ENCODE peak calls at places on chromosomes 12 and 14, in seven cellular contexts. Z, I, F, Q, R, Y and L are unnamed samples. For H3K4me1, the result is how much of the 10 kb centered on the place peaks cover.

GRCh38 chr12:109277899-109278762 is 31.0 kb downstream of the FOXN4 start:
- DNase-seq in R (peak), Y (no peak), Z (no peak), Q (no peak), I (no peak), F (no peak), L (no peak)

GRCh38 chr12:97323154-97323553 is 139.4 kb upstream of the RMST start:
- DNase-seq in I (no peak), Q (no peak), R (no peak), F (no peak), Y (no peak), Z (no peak), L (no peak)

GRCh38 chr12:116336542-116337065 is 59.1 kb upstream of the MED13L start:
- DNase-seq in I (no peak), Q (no peak), Y (peak), F (no peak), Z (peak), R (peak), L (peak)

GRCh38 chr14:76687611-76688372 is 73.5 kb upstream of the VASH1 start:
- DNase-seq in Q (no peak), Y (no peak), F (no peak), Z (no peak), R (no peak), I (no peak), L (no peak)

GRCh38 chr12:50589650-50590435 is 85.1 kb downstream of the DIP2B start:
- DNase-seq in I (no peak), Q (no peak), Y (no peak), F (no peak), R (peak), Z (no peak), L (no peak)

GRCh38 chr14:34843011-34843554 is 32.1 kb downstream of the BAZ1A start:
- DNase-seq in Z (no peak), I (no peak), F (no peak), R (peak), Q (peak), Y (peak), L (no peak)

GRCh38 chr12:120849765-120850164 is 54.4 kb downstream of the SPPL3 start:
- DNase-seq in R (peak), F (no peak), Y (no peak), I (no peak), Z (no peak), Q (no peak), L (peak)

GRCh38 chr12:92547906-92548305 is 154.9 kb upstream of the PLEKHG7 start:
- DNase-seq in Q (no peak), R (peak), F (no peak), Z (no peak), I (no peak), Y (no peak), L (no peak)

GRCh38 chr14:90545966-90546751 is 149.3 kb downstream of the CALM1 start:
- DNase-seq in Z (peak), Y (no peak), F (no peak), Q (peak), R (no peak), I (no peak), L (peak)

GRCh38 chr12:53097207-53097563 is 282 bp upstream of the IGFBP6 start:
- DNase-seq in Y (no peak), I (no peak), F (no peak), R (peak), Q (peak), Z (no peak), L (no peak)

GRCh38 chr14:28773176-28773575 is 6.6 kb downstream of the FOXG1 start:
- DNase-seq in Q (no peak), I (no peak), Y (no peak), R (no peak), F (no peak), Z (no peak), L (no peak)

GRCh38 chr12:131113562-131113961 is 159.9 kb downstream of the ADGRD1 start:
- DNase-seq in I (no peak), Z (peak), F (no peak), Y (no peak), Q (peak), R (no peak), L (no peak)

GRCh38 chr12:69027411-69027811 is 94.4 kb upstream of the CPM start:
- DNase-seq in F (no peak), Q (no peak), R (peak), Y (no peak), I (no peak), Z (no peak), L (peak)

GRCh38 chr14:102016420-102017090 is 52.2 kb downstream of the DYNC1H1 start:
- DNase-seq in Z (no peak), Q (no peak), R (no peak), F (no peak), I (no peak), Y (no peak), L (no peak)

GRCh38 chr12:9925746-9926393 is 6.3 kb downstream of the CLEC2A start:
- DNase-seq in Z (no peak), Y (no peak), R (peak), I (peak), Q (peak), F (peak), L (peak)

GRCh38 chr14:94655169-94655710 is 43.0 kb downstream of the SERPINA3 start:
- DNase-seq in R (no peak), F (no peak), Z (no peak), Q (no peak), I (no peak), Y (no peak), L (no peak)

GRCh38 chr12:52228366-52228765 is 4.7 kb upstream of the KRT7 start:
- DNase-seq in Q (no peak), Z (no peak), F (no peak), R (no peak), I (no peak), Y (no peak), L (no peak)

GRCh38 chr14:35337074-35337556 is 44.9 kb downstream of the PSMA6 start:
- DNase-seq in F (no peak), Z (no peak), Y (no peak), I (no peak), R (no peak), Q (no peak), L (no peak)

GRCh38 chr14:89000007-89000942 is 175.8 kb downstream of the TTC8 start:
- DNase-seq in I (no peak), Y (no peak), Q (no peak), F (no peak), R (peak), Z (peak), L (peak)

GRCh38 chr12:34290191-34290995 is 268.1 kb downstream of the ALG10 start:
- DNase-seq in R (no peak), Q (no peak), I (no peak), Z (no peak), Y (no peak), F (no peak), L (no peak)

GRCh38 chr12:12376636-12377448 is 20.0 kb downstream of the BORCS5 start:
- DNase-seq in Q (peak), R (peak), Y (peak), I (peak), F (peak), Z (no peak), L (peak)

GRCh38 chr12:106078358-106079025 is 60.3 kb downstream of the NUAK1 start:
- DNase-seq in Q (no peak), R (peak), I (no peak), Y (no peak), F (no peak), Z (no peak), L (no peak)

GRCh38 chr14:95173518-95173917 is 16.2 kb upstream of the DICER1 start:
- DNase-seq in Q (no peak), F (no peak), Z (no peak), I (no peak), R (no peak), Y (no peak), L (no peak)

GRCh38 chr14:73472182-73473114 is 14.1 kb upstream of the NUMB start:
- DNase-seq in Z (no peak), F (peak), Y (peak), I (peak), Q (peak), R (peak), L (peak)

GRCh38 chr12:95129115-95129514 is 55.7 kb upstream of the NR2C1 start:
- DNase-seq in R (no peak), F (no peak), Z (no peak), I (no peak), Q (no peak), Y (no peak), L (no peak)

GRCh38 chr12:109551108-109551507 is 22.2 kb downstream of the MMAB start:
- DNase-seq in Z (no peak), I (no peak), R (no peak), Q (no peak), F (no peak), Y (no peak), L (no peak)

GRCh38 chr12:72277415-72277814 is 5.2 kb downstream of the TRHDE start:
- DNase-seq in F (no peak), Z (no peak), Q (no peak), Y (no peak), R (peak), I (no peak), L (no peak)

GRCh38 chr14:52602131-52602530 is 49.5 kb downstream of the GPR137C start:
- DNase-seq in Q (no peak), R (no peak), I (no peak), Y (no peak), Z (no peak), F (no peak), L (no peak)

GRCh38 chr14:38716871-38717270 is 386.2 kb downstream of the SEC23A start:
- DNase-seq in I (no peak), Q (peak), F (no peak), Z (no peak), Y (no peak), R (no peak), L (no peak)

GRCh38 chr14:81351205-81351604 is 48.9 kb downstream of the STON2 start:
- DNase-seq in Q (no peak), I (no peak), F (no peak), Y (no peak), R (no peak), Z (no peak), L (no peak)

GRCh38 chr12:49059063-49059384 is 1.6 kb downstream of the KMT2D start:
- DNase-seq in F (no peak), R (no peak), Q (peak), I (no peak), Y (no peak), Z (no peak), L (no peak)

GRCh38 chr12:100789146-100789545 is 5.4 kb upstream of the ANO4 start:
- DNase-seq in Y (no peak), I (no peak), F (no peak), Q (no peak), R (peak), Z (no peak), L (peak)

GRCh38 chr12:115312901-115313300 is 628.9 kb upstream of the TBX3 start:
- DNase-seq in Q (no peak), F (no peak), Y (no peak), R (peak), I (no peak), Z (no peak), L (no peak)

GRCh38 chr14:81632162-81632561 is 98.5 kb upstream of the SEL1L start:
- DNase-seq in F (no peak), Z (no peak), Y (no peak), Q (no peak), I (no peak), R (no peak), L (no peak)

GRCh38 chr12:51262758-51263177 is 7.4 kb downstream of the SMAGP start:
- DNase-seq in Z (peak), R (peak), Q (no peak), F (peak), Y (no peak), I (no peak), L (peak)

GRCh38 chr14:58367296-58367695 is 28.4 kb upstream of the TOMM20L start:
- DNase-seq in F (no peak), Y (no peak), Q (no peak), I (no peak), Z (no peak), R (no peak), L (no peak)

GRCh38 chr12:40622246-40622838 is 69.9 kb upstream of the CNTN1 start:
- DNase-seq in Q (peak), F (peak), I (peak), R (peak), Y (no peak), Z (peak), L (peak)

GRCh38 chr14:69316449-69317391 is 56.8 kb downstream of the GALNT16 start:
- DNase-seq in I (no peak), Y (no peak), Q (no peak), R (peak), Z (peak), F (no peak), L (no peak)
- H3K4me1 ChIP-seq in I (under half), Y (under half), Q (under half), R (under half), Z (under half), F (under half), L (under half)

GRCh38 chr14:100719976-100720520 is 6.6 kb upstream of the DLK1 start:
- DNase-seq in Z (no peak), Q (peak), R (no peak), Y (no peak), F (no peak), I (no peak), L (no peak)

GRCh38 chr14:100724061-100724460 is 2.6 kb upstream of the DLK1 start:
- DNase-seq in I (no peak), Q (no peak), F (no peak), Z (no peak), Y (no peak), R (no peak), L (no peak)

GRCh38 chr14:100721568-100721967 is 5.1 kb upstream of the DLK1 start:
- DNase-seq in Y (no peak), R (no peak), Q (no peak), Z (no peak), F (no peak), I (no peak), L (no peak)

GRCh38 chr14:100723135-100723883 is 3.4 kb upstream of the DLK1 start:
- DNase-seq in Y (no peak), F (no peak), Z (no peak), R (no peak), I (no peak), Q (no peak), L (no peak)

DNA sequence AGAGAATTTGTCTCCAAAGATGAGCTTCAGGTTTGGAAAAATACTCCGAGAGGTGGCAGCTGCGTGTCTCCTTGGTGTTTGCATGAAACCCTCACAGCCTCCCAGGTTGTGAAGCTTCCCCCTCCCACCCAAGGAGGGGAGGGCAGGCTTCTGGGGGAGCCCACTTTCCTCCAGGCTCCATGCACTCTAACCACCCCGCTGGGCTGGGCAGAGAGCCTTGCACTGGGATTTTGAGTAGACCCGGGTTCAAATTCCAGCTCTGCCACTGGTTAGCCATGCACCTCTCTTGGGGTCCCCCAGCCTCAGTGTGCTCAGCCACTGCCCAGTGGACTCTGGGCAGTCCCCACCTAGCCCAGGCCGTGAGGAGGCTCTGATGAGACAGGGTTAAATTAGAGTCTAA is 4.3 kb upstream of the DLK1 start:
- DNase-seq in Y (no peak), Q (no peak), F (no peak), I (no peak), Z (no peak), R (no peak), L (no peak)
- H3K4me1 ChIP-seq in Y (under half), Q (half or more), F (under half), I (half or more), Z (under half), R (under half), L (under half)

DNA sequence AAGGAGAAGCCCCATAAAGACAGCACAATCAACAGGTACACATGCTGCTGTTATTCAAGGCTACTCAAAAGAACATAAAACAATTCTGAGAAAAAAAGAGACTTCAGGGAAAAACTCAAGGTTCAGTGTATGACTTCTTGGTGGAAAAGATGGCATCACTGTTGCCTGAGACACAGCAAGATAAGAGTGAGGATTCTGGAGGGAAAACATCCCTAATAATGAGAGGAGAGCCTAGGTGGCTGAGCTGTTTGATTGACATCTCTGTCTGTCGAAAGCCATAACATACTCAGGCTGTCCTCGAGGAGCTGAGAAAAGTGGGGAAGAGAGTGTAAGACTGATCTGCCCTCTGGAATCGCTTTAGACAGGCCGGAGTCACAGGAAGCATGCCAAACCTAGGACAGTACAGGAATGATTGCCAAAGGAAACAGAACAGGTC is 193.4 kb upstream of the AMIGO2 start:
- DNase-seq in Q (no peak), I (no peak), Y (no peak), F (no peak), R (no peak), Z (no peak), L (no peak)
- H3K4me1 ChIP-seq in Q (under half), I (under half), Y (under half), F (half or more), R (under half), Z (under half), L (under half)

GRCh38 chr14:105204931-105205717 is 24.0 kb upstream of the NUDT14 start:
- DNase-seq in Z (no peak), F (no peak), Q (no peak), I (no peak), R (no peak), Y (no peak), L (no peak)

GRCh38 chr14:105203057-105203494 is 22.0 kb upstream of the NUDT14 start:
- DNase-seq in Q (peak), I (peak), R (peak), Z (peak), Y (no peak), F (peak), L (peak)

GRCh38 chr14:105205718-105206208 is 24.7 kb upstream of the NUDT14 start:
- DNase-seq in Z (peak), Y (no peak), F (no peak), Q (no peak), R (no peak), I (no peak), L (no peak)

GRCh38 chr14:105203701-105204100 is 22.6 kb upstream of the NUDT14 start:
- DNase-seq in F (no peak), R (no peak), I (no peak), Q (no peak), Y (no peak), Z (no peak), L (no peak)

DNA sequence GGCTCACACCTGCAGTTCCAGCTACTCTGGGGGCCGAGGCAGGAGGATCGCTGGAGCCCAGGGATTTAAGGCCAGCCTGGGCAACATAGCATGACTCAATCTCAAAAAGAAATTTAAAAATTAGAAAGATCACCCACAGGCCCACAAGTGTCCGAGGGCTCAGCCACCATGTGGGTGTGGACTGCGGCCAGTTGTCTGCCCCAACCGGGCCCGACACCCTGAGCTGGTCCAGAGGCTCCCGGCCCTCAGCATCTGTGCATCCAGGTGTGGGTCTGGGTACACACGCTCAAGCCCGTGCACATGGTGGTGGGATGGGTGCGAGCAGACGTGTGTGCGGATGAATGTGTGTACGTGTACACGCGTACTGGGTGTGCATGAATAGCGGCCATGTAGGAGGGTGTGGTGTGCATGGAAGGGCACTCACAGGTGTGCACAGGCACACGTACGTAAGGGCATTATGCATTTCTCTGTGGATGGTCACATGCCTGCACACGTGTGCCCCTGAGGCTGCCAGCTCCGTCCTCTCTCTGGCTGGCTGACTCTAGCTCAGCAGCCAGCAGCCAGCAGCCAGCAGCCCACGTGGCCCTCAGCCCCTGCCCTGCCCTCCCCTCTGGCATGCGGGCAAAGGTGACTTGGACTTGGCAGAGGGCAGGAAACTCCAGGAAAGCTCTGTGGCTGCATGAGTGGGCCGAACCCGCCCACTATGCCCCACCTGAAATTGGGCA is 23.3 kb upstream of the NUDT14 start:
- DNase-seq in R (no peak), Y (no peak), I (no peak), F (no peak), Q (no peak), Z (peak), L (no peak)
- H3K4me1 ChIP-seq in R (under half), Y (under half), I (under half), F (under half), Q (half or more), Z (half or more), L (under half)

GRCh38 chr12:102939059-102939458 is 18.4 kb upstream of the ASCL1 start:
- DNase-seq in Z (no peak), R (no peak), F (no peak), Q (no peak), I (no peak), Y (no peak), L (no peak)

GRCh38 chr12:102927220-102927619 is 10.2 kb upstream of the PAH start:
- DNase-seq in F (no peak), R (no peak), Z (no peak), Q (no peak), Y (no peak), I (no peak), L (no peak)

GRCh38 chr12:102933168-102933567 is 16.1 kb upstream of the PAH start:
- DNase-seq in F (no peak), I (no peak), R (no peak), Y (no peak), Q (no peak), Z (no peak), L (no peak)
- H3K4me1 ChIP-seq in F (under half), I (under half), R (under half), Y (under half), Q (under half), Z (under half), L (under half)

DNA sequence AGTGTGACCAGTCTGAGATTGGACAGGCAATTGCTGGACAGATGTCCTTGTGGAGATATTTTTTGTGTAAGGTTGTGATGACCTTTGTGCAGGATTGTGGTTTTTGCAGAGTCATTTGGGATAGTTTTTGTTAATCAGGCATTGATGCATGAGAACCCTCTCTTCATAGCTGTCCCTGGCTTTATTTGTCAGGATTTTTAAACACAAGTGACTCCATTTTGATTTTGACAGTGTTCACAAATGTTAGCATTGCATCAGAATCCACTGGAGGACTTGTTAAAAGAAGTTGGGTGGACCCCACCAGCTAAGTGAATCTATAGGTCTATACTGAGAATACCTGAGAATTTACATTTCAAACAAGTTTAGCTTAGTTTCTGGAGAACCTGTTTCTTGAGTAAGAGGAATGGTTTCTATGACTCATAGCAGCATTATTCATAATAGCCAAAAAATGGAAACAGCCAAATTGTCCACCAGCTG is 11.8 kb downstream of the FNTB start:
- DNase-seq in Z (no peak), R (no peak), I (no peak), Q (no peak), F (no peak), Y (no peak), L (no peak)
- H3K4me1 ChIP-seq in Z (under half), R (under half), I (under half), Q (under half), F (under half), Y (under half), L (under half)